ENCODE peak calls at places on chromosomes 7 and 10, in ten cellular contexts. T is CD8-positive, alpha-beta memory T cell; O is stomach; G is pancreas; X is CD4-positive, alpha-beta memory T cell; K is CD4-positive, alpha-beta T cell; J is heart right ventricle; F is neuronal stem cell; Q is GM23338; M is right cardiac atrium. H is an unnamed sample.

GRCh38 chr10:89241491-89242339 is 9.9 kb downstream of the LIPA start:
- DNase-seq in T (no peak), O (no peak), G (no peak), X (no peak), K (no peak), J (no peak), F (no peak), Q (no peak), M (no peak), H (no peak)

GRCh38 chr10:133235891-133236321 is 1.7 kb upstream of the VENTX start:
- DNase-seq in T (no peak), O (no peak), G (no peak), X (no peak), K (no peak), J (no peak), F (no peak), Q (peak; percentile 44), M (no peak), H (no peak)

GRCh38 chr10:1154531-1154930 is 98.3 kb downstream of the WDR37 start:
- DNase-seq in T (no peak), O (peak; percentile 18), G (no peak), X (no peak), K (no peak), J (no peak), F (no peak), Q (no peak), M (no peak), H (no peak)

GRCh38 chr10:6346621-6347020 is 143.9 kb downstream of the PFKFB3 start:
- DNase-seq in T (no peak), O (no peak), G (no peak), X (no peak), K (no peak), J (no peak), F (no peak), Q (no peak), M (no peak), H (no peak)

GRCh38 chr10:87927091-87927490 is 63.7 kb downstream of the PTEN start:
- DNase-seq in T (no peak), O (no peak), G (no peak), X (no peak), K (no peak), J (no peak), F (no peak), Q (no peak), M (no peak), H (no peak)

GRCh38 chr7:77827999-77828398 is 29.4 kb downstream of the PHTF2 start:
- DNase-seq in T (no peak), O (no peak), G (no peak), X (no peak), K (no peak), J (no peak), F (no peak), Q (no peak), M (no peak), H (no peak)

GRCh38 chr7:113087278-113087998 is 811 bp upstream of the GPR85 start:
- DNase-seq in T (no peak), O (no peak), G (no peak), X (no peak), K (no peak), J (no peak), F (no peak), Q (peak; percentile 75), M (no peak), H (no peak)

GRCh38 chr10:131444862-131445461 is 133.4 kb upstream of the TCERG1L start:
- DNase-seq in T (no peak), O (no peak), G (no peak), X (no peak), K (no peak), J (no peak), F (no peak), Q (no peak), M (no peak), H (no peak)

GRCh38 chr7:24123061-24123460 is 160.9 kb upstream of the NPY start:
- DNase-seq in T (no peak), O (no peak), G (no peak), X (no peak), K (no peak), J (no peak), F (no peak), Q (peak; percentile 16), M (no peak), H (no peak)

GRCh38 chr7:48180981-48181380 is 9.7 kb downstream of the ABCA13 start:
- DNase-seq in T (no peak), O (no peak), G (no peak), X (no peak), K (no peak), J (no peak), F (no peak), Q (no peak), M (no peak), H (no peak)

GRCh38 chr7:48183370-48183743 is 12.1 kb downstream of the ABCA13 start:
- DNase-seq in T (no peak), O (no peak), G (no peak), X (no peak), K (no peak), J (no peak), F (no peak), Q (peak; percentile 22), M (no peak), H (no peak)

GRCh38 chr7:48179631-48180030 is 8.4 kb downstream of the ABCA13 start:
- DNase-seq in T (no peak), O (no peak), G (no peak), X (no peak), K (no peak), J (no peak), F (no peak), Q (no peak), M (no peak), H (no peak)

GRCh38 chr7:48183965-48184364 is 12.7 kb downstream of the ABCA13 start:
- DNase-seq in T (no peak), O (no peak), G (no peak), X (no peak), K (no peak), J (no peak), F (no peak), Q (no peak), M (no peak), H (no peak)

DNA sequence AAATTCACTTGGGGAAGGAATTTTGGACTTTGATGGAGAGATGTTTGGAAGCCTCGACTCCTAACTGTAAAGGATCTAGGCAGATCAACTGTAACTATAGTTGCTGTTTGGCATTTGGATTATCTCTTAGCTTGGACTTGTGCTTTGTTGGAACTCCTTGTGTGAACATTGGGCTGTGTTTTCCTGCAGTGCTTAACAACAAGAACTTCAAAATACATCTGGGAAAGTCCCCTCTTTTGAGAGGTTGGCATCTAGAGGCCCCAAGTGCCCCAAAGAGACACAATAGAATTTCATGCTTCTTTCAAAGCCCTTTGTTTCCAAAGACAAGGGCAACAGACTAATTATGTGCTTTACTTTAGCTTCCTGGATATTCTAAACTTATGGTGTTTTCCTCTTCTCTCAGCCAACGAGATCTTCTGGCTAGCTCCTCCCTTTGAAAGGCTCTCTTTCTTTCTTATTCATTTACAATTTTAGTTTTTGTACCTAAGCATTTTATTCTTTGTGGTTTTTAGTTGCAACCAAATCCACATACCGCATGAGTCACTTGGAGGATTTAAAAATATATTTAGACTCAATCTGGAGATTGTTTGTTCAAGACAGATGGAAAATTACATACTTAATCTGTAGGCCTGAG is 11.6 kb downstream of the ABCA13 start:
- DNase-seq in T (no peak), O (no peak), G (no peak), X (no peak), K (no peak), J (no peak), F (no peak), Q (no peak), M (no peak), H (no peak)
- H3K27ac ChIP-seq in T (no peak overlapping the region), O (no peak overlapping the region), G (no peak overlapping the region), X (no peak overlapping the region), K (no peak overlapping the region), J (no peak overlapping the region), F (no peak overlapping the region), Q (no peak overlapping the region), M (no peak overlapping the region), H (no peak overlapping the region)

DNA sequence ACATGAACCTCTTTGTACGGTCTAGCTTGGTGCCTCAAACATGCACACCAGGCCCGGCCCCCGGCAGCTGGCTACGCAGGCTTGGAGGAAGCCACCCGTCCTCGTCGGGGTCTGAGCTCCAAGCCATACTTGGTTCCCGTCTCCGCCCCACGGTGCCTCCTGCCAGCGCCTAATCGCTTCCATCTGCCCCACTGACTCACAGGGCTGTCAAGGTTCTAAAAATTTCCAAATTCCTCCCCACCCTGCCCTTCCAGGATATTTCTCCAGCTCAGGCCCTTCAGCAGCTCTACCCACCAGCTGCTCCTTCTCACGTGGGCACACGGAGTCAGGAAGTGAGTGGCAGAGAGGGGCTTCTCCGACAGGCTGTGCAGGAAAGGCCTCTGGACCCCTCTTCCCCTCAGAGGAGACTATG is 38.8 kb downstream of the TMEM270 start:
- DNase-seq in T (no peak), O (peak; percentile 35), G (no peak), X (no peak), K (no peak), J (peak; percentile 45), F (no peak), Q (no peak), M (no peak), H (no peak)
- H3K27ac ChIP-seq in T (no peak overlapping the region), O (peak overlapping the region; percentile 78), G (no peak overlapping the region), X (no peak overlapping the region), K (no peak overlapping the region), J (no peak overlapping the region), F (no peak overlapping the region), Q (no peak overlapping the region), M (no peak overlapping the region), H (no peak overlapping the region)

DNA sequence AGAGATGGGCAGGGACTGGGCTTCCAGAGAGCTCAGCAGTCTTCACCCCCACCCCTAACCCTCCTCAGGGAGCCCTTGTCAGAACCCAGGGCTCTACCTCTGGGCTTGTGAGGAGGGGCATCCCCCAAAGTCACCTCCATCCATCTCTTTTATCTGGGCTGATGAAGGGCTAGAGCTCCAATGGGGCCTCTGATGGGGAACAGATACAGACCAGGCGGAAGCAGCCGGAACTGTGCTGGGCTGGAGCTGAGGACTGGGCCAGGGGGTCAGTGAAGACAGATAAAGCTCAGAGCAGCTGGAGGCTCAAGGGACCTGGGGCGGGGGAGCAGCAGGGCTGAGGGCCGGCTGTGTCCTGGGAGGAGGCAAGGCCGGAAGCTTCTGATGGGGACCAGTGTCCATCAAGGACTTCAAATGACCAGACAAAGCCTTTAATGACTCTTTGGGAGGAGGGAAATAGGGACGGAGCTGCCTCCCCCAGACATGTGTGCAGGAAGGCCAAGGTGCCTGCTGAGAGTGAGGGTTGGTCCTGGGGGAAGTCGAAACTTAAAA is 10.2 kb downstream of the KAZALD1 start:
- DNase-seq in T (no peak), O (no peak), G (no peak), X (no peak), K (no peak), J (no peak), F (no peak), Q (no peak), M (no peak), H (no peak)
- H3K27ac ChIP-seq in T (no peak overlapping the region), O (peak overlapping the region; percentile 18), G (no peak overlapping the region), X (no peak overlapping the region), K (no peak overlapping the region), J (no peak overlapping the region), F (no peak overlapping the region), Q (no peak overlapping the region), M (no peak overlapping the region), H (no peak overlapping the region)

DNA sequence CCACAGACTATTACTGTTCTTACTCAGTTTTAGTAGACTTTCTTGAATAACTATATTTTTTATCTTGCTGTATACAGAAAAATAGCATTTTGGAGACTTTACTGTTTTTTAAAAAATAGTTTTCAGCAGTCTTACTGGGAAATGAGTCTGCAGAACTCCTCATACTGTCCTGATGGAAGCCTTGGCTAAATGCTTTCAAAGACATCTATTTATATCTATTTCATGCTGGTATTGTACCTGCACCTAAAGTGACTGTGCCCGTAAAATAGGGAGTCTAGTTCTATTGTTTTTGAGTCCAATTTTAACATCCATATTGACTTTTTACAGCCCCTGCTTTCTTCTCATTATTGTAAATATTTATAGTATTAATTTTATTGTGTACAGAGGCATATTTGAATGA is 288.6 kb upstream of the CDC14C start:
- DNase-seq in T (no peak), O (no peak), G (no peak), X (no peak), K (no peak), J (no peak), F (no peak), Q (no peak), M (no peak), H (no peak)
- H3K27ac ChIP-seq in T (no peak overlapping the region), O (no peak overlapping the region), G (no peak overlapping the region), X (no peak overlapping the region), K (no peak overlapping the region), J (peak overlapping the region; percentile 20), F (no peak overlapping the region), Q (no peak overlapping the region), M (no peak overlapping the region), H (no peak overlapping the region)